ENCODE peak calls at places on chromosomes 12 and 14, in ten cellular contexts. J is K562, W is A549, S is GM12878, O is WTC11, Z is HepG2, H is H1, I is SK-N-SH, B is NB4, C is HCT116. X is an unnamed sample.

GRCh38 chr12:93299262-93299846 is 78.4 kb upstream of the NUDT4 start:
- DNase-seq in J (no peak), W (no peak), S (no peak), O (no peak), Z (no peak), H (no peak), I (peak; percentile 42), B (no peak), C (no peak), X (no peak)

GRCh38 chr12:120342567-120343537 is 15.3 kb upstream of the PLA2G1B start:
- DNase-seq in J (peak; percentile 6), W (no peak), S (no peak), O (no peak), Z (no peak), H (no peak), I (no peak), B (no peak), C (no peak), X (no peak)

GRCh38 chr14:65213316-65213715 is 111.0 kb upstream of the MAX start:
- DNase-seq in J (no peak), W (no peak), S (no peak), O (no peak), Z (no peak), H (no peak), I (no peak), B (no peak), C (no peak), X (no peak)

GRCh38 chr12:25194211-25194610 is 749 bp downstream of the DNAI7 start:
- DNase-seq in J (no peak), W (no peak), S (no peak), O (no peak), Z (no peak), H (no peak), I (no peak), B (no peak), C (no peak), X (peak; percentile 35)

GRCh38 chr12:74747305-74747704 is 209.7 kb downstream of the ATXN7L3B start:
- DNase-seq in J (no peak), W (peak; percentile 33), S (no peak), O (no peak), Z (no peak), H (no peak), I (no peak), B (peak; percentile 12), C (peak; percentile 21), X (no peak)

GRCh38 chr12:119157528-119157927 is 21.2 kb upstream of the HSPB8 start:
- DNase-seq in J (no peak), W (no peak), S (no peak), O (no peak), Z (no peak), H (no peak), I (no peak), B (no peak), C (no peak), X (no peak)

GRCh38 chr12:40646891-40647290 is 45.3 kb upstream of the CNTN1 start:
- DNase-seq in J (no peak), W (no peak), S (no peak), O (no peak), Z (no peak), H (no peak), I (no peak), B (no peak), C (no peak), X (no peak)

GRCh38 chr12:53758081-53758769 is 6.4 kb upstream of the CISTR start:
- DNase-seq in J (no peak), W (no peak), S (no peak), O (no peak), Z (no peak), H (no peak), I (no peak), B (peak; percentile 67), C (no peak), X (no peak)

DNA sequence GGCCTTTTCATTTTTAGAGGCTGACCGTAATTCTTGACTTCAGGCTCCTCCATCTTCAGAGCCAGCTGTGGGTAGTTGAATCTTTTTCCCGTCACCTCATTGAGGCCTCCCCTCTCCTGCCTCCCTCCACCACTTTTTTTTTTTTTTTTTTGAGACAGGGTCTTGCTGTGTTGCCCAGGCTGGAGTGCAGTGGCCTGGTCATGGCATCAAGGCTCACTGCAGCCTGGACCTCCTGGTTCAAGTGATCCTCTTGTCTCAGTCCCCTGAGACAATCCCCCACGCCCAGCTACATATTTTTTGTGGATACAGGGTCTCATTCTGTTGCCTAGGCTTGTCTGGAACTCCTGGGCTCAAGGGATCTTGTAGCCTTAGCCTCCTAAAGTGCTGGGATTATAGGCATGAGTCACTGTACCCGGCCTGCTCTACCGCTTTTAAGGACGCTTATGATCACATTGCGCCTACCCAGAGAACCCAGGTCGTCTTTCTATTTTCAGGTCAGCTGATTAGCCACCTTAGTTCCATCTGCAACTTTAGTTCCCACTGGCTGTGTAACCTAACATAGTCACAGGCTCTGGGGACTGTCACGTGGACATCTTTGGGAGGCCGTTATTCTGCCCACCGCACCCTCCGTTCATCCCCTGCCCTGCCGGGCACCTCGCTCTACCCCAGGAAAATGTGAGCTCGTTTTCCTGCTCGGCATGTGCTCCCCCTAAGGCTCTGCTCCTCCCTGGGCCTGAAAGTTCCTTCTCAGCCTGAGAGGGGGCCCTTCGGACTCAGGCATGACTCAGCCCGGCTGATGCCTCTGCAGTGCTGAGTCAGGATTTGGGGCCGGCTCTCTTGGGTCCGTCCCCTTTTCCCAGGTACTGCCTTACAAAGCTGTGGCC is 13.4 kb downstream of the TNFAIP2 start:
- DNase-seq in J (peak; percentile 71), W (peak; percentile 69), S (no peak), O (peak; percentile 71), Z (no peak), H (no peak), I (no peak), B (peak; percentile 38), C (peak; percentile 28), X (no peak)
- TF ChIP-seq MAX in J (peak; percentile 69), W (no peak), S (no peak), O (no peak), Z (no peak), H (peak; percentile 34), I (no peak), B (no peak), C (peak; percentile 55), X (no peak)

GRCh38 chr12:21699851-21700250 is 42.2 kb upstream of the LDHB start:
- DNase-seq in J (no peak), W (no peak), S (no peak), O (no peak), Z (no peak), H (no peak), I (no peak), B (no peak), C (no peak), X (no peak)

GRCh38 chr12:21694660-21695059 is 37.0 kb upstream of the LDHB start:
- DNase-seq in J (no peak), W (no peak), S (no peak), O (no peak), Z (no peak), H (no peak), I (no peak), B (no peak), C (no peak), X (no peak)

GRCh38 chr12:21695896-21696295 is 38.3 kb upstream of the LDHB start:
- DNase-seq in J (no peak), W (no peak), S (no peak), O (no peak), Z (no peak), H (no peak), I (no peak), B (no peak), C (no peak), X (no peak)

GRCh38 chr12:21696603-21697002 is 39.0 kb upstream of the LDHB start:
- DNase-seq in J (no peak), W (no peak), S (no peak), O (no peak), Z (no peak), H (no peak), I (no peak), B (no peak), C (no peak), X (no peak)

GRCh38 chr12:21697829-21698630 is 40.4 kb upstream of the LDHB start:
- DNase-seq in J (peak; percentile 6), W (peak; percentile 42), S (no peak), O (no peak), Z (peak; percentile 7), H (no peak), I (peak; percentile 22), B (peak; percentile 56), C (peak; percentile 31), X (peak; percentile 49)
- TF ChIP-seq CTCF in J (peak; percentile 15), W (peak; percentile 84), S (peak; percentile 54), O (no peak), Z (peak; percentile 53), H (peak; percentile 34), I (peak; percentile 82), B (no peak), C (peak; percentile 80), X (peak; percentile 21)

GRCh38 chr14:104580961-104581360 is 1.4 kb downstream of the C14orf180 start:
- DNase-seq in J (no peak), W (no peak), S (no peak), O (no peak), Z (no peak), H (no peak), I (peak; percentile 83), B (no peak), C (no peak), X (no peak)

GRCh38 chr14:104582005-104582404 is 2.4 kb downstream of the C14orf180 start:
- DNase-seq in J (peak; percentile 56), W (no peak), S (no peak), O (no peak), Z (no peak), H (no peak), I (no peak), B (no peak), C (no peak), X (no peak)

GRCh38 chr14:104581521-104581920 is 2.0 kb downstream of the C14orf180 start:
- DNase-seq in J (no peak), W (no peak), S (no peak), O (no peak), Z (no peak), H (no peak), I (no peak), B (no peak), C (no peak), X (no peak)

GRCh38 chr14:104583424-104584114 is 4.0 kb downstream of the C14orf180 start:
- DNase-seq in J (no peak), W (no peak), S (no peak), O (no peak), Z (no peak), H (no peak), I (no peak), B (no peak), C (no peak), X (no peak)

DNA sequence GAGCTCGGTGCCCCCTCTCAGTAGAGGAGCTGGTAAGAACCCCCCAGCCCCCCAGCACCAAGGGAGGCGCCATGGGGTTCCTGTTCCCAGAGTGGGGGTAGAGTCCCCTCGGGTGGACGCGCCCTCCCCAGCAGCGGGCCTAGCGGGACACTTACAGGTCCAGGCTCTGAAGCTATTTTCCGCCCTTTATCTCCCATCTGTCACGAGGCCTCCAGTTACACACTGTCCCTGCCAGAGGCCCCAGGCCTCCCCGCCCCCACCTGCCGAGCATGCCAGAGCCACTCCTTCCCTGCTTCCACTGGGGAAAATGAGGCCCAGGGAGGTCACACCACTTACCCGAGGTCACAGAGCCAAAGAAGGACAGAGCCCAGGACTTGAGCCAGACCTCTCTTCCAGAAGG is 3.1 kb downstream of the C14orf180 start:
- DNase-seq in J (peak; percentile 32), W (no peak), S (no peak), O (no peak), Z (no peak), H (no peak), I (no peak), B (no peak), C (no peak), X (no peak)
- TF ChIP-seq MAX in J (no peak), W (no peak), S (no peak), O (no peak), Z (no peak), H (no peak), I (no peak), B (no peak), C (no peak), X (no peak)

DNA sequence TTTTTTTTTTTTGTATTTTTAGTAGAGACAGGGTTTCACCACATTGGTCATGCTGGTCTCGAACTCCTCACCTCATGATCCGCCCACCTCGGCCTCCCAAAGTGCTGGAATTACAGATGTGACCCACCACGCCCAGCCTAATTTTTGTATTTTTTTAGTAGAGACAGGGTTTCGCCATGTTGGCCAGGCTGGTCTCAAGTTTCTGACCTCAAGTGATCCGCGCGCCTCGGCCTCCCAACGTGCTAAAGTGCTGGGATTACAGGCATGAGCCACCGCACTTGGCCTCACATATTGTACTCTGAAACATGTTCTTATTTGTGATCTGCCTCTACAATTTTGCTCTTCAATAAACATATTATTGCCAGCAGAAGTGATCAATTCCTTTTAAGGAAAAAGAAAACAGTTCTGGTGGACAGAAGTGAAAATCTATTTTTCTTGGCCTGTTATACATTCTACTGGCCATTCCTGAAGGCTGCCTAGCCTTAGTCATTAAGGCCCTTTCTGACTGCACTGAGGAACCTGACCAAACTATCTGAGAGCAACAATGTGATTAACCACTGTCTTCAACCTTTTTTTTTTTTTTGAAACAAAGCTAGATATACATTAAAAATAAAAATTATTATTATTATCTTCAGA is 36.1 kb downstream of the SNX6 start:
- DNase-seq in J (no peak), W (no peak), S (no peak), O (no peak), Z (no peak), H (no peak), I (no peak), B (no peak), C (no peak), X (no peak)
- TF ChIP-seq CTCF in J (no peak), W (no peak), S (no peak), O (no peak), Z (no peak), H (no peak), I (no peak), B (no peak), C (no peak), X (no peak)